ENCODE peak calls at places on chromosome 10, in five cellular contexts. D is prostate gland; T is stomach; U is PC-3; J is CD4-positive, alpha-beta memory T cell. O is an unnamed sample.
A peak's percentile ranks its signal among the peaks of the same experiment; 100 is the strongest.

GRCh38 chr10:127228195-127228785 is 31.9 kb upstream of the INSYN2A start:
- DNase-seq in J (no peak), D (no peak), U (no peak), T (no peak), O (no peak)

GRCh38 chr10:4020651-4021050 is 235.6 kb upstream of the KLF6 start:
- DNase-seq in U (no peak), T (no peak), J (no peak), D (no peak), O (no peak)

GRCh38 chr10:100999742-101000601 is at the start of gene LZTS2:
- DNase-seq in D (peak; percentile 70), T (peak; percentile 49), U (no peak), J (no peak), O (no peak)

GRCh38 chr10:20048161-20048560 is 231.9 kb downstream of the PLXDC2 start:
- DNase-seq in U (no peak), D (no peak), T (no peak), J (no peak), O (no peak)

GRCh38 chr10:49642311-49642710 is 28.5 kb downstream of the CHAT start:
- DNase-seq in U (no peak), T (no peak), J (no peak), D (no peak), O (no peak)

GRCh38 chr10:2037246-2037645 is 299.9 kb upstream of the ADARB2 start:
- DNase-seq in U (no peak), D (no peak), J (no peak), T (no peak), O (no peak)

GRCh38 chr10:86690231-86690630 is 21.9 kb downstream of the LDB3 start:
- DNase-seq in D (no peak), J (no peak), T (no peak), U (no peak), O (no peak)

GRCh38 chr10:17616403-17617030 is 657 bp downstream of the HACD1 start:
- DNase-seq in D (peak; percentile 72), J (no peak), U (peak; percentile 39), T (peak; percentile 83), O (no peak)

GRCh38 chr10:25076501-25077197 is 60.2 kb downstream of the THNSL1 start:
- DNase-seq in D (no peak), U (no peak), J (no peak), T (no peak), O (no peak)

GRCh38 chr10:93218386-93218785 is 144.7 kb downstream of the CYP26A1 start:
- DNase-seq in J (no peak), D (no peak), U (no peak), T (no peak), O (no peak)

GRCh38 chr10:78543749-78544446 is 510.2 kb downstream of the RPS24 start:
- DNase-seq in J (no peak), U (no peak), T (peak; percentile 41), D (peak; percentile 38), O (no peak)

GRCh38 chr10:99621454-99622246 is 1.4 kb upstream of the SLC25A28 start:
- DNase-seq in D (no peak), J (no peak), U (no peak), T (no peak), O (no peak)

GRCh38 chr10:29150010-29150409 is 138.9 kb upstream of the LYZL1 start:
- DNase-seq in D (no peak), J (no peak), U (no peak), T (peak; percentile 68), O (no peak)

GRCh38 chr10:74821501-74821900 is 4.9 kb upstream of the KAT6B start:
- DNase-seq in D (peak; percentile 46), T (peak; percentile 83), J (no peak), U (peak; percentile 95), O (no peak)

GRCh38 chr10:116044722-116045374 is 228.2 kb downstream of the GFRA1 start:
- DNase-seq in D (no peak), U (no peak), J (no peak), T (no peak), O (no peak)

GRCh38 chr10:104052351-104052885 is 33.3 kb downstream of the COL17A1 start:
- DNase-seq in T (peak; percentile 46), D (no peak), U (no peak), J (no peak), O (no peak)

GRCh38 chr10:31426425-31426824 is 107.4 kb downstream of the ZEB1 start:
- DNase-seq in U (peak; percentile 74), D (no peak), T (no peak), J (no peak), O (no peak)

GRCh38 chr10:60397792-60398191 is 8.1 kb upstream of the ANK3 start:
- DNase-seq in J (no peak), T (no peak), D (no peak), U (peak; percentile 72), O (no peak)

GRCh38 chr10:61970182-61971015 is 68.9 kb downstream of the ARID5B start:
- DNase-seq in T (no peak), J (no peak), D (no peak), U (no peak), O (no peak)

GRCh38 chr10:93288679-93289634 is 193.2 kb downstream of the MYOF start:
- DNase-seq in J (peak; percentile 39), U (peak; percentile 92), T (peak; percentile 77), D (peak; percentile 69), O (peak; percentile 31)

GRCh38 chr10:17865351-17865750 is 56.2 kb downstream of the MRC1 start:
- DNase-seq in T (no peak), D (no peak), U (no peak), J (no peak), O (no peak)

GRCh38 chr10:33391611-33392010 is 57.1 kb upstream of the NRP1 start:
- DNase-seq in J (no peak), D (no peak), U (no peak), T (no peak), O (no peak)

GRCh38 chr10:90363799-90364483 is 493.9 kb downstream of the HTR7 start:
- DNase-seq in J (no peak), T (no peak), D (no peak), U (no peak), O (no peak)

DNA sequence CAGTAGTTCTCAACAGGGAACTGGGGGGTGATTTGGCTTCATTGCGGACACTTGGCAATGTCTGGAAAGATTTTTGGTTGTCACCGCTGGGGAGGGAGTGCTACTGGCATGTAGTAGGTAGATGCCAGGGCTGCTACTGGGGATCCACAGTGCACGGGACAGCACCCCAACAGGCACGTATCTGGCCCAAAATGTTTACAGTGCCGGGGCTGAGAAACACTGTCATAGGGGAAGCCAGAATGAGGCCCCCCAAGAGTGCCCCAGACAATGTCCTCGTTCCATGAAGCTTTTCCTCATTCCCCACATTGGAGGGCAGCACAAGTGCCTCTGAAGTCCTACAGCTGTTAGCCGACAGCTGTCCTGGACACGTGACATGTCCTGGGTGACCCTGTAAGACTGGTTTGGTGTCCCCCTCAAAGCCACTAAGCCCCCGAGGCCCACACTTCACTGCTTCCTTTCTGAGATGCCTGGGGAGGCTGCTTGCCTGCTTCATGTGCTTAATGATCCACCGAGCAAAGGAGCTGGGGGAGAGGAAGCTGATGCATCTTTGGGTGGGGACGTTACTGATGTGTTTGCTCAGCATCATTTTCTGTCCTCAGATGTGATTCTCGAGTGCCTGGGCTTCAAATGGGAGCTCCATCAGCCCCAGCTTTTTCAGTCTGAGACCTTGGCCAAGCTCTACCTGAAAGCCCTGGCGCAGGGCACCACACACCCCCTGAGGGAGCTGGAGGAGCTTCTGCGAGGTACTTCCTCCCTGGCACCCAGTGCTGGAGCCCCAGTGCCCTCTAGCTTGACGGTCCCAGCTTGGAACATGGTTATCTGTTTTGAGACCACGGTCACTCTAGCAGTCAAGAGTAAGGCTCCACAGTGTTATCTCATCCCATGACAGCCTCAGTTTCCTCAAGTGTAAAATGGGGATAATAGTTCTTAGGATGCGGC is 14.7 kb downstream of the BTBD16 start:
- DNase-seq in U (no peak), J (no peak), T (peak; percentile 20), D (no peak), O (no peak)
- H3K27ac ChIP-seq in U (no peak overlapping the region), J (no peak overlapping the region), T (no peak overlapping the region), D (no peak overlapping the region), O (no peak overlapping the region)

GRCh38 chr10:42933454-42934340 is 143.2 kb upstream of the RET start:
- DNase-seq in U (no peak), T (peak; percentile 65), D (no peak), J (peak; percentile 20), O (no peak)

GRCh38 chr10:42934842-42935241 is 142.0 kb upstream of the RET start:
- DNase-seq in T (no peak), D (no peak), U (no peak), J (no peak), O (no peak)

GRCh38 chr10:42932116-42932515 is 144.8 kb upstream of the RET start:
- DNase-seq in T (no peak), U (no peak), D (no peak), J (no peak), O (no peak)

GRCh38 chr10:42934351-42934811 is 142.5 kb upstream of the RET start:
- DNase-seq in U (no peak), T (no peak), D (no peak), J (no peak), O (no peak)

GRCh38 chr10:42932735-42933453 is 144.0 kb upstream of the RET start:
- DNase-seq in T (no peak), U (no peak), D (no peak), J (peak; percentile 16), O (no peak)
- H3K4me3 ChIP-seq in T (peak overlapping the region; percentile 41), U (no peak overlapping the region), D (no peak overlapping the region), J (no peak overlapping the region), O (peak overlapping the region; percentile 48)

DNA sequence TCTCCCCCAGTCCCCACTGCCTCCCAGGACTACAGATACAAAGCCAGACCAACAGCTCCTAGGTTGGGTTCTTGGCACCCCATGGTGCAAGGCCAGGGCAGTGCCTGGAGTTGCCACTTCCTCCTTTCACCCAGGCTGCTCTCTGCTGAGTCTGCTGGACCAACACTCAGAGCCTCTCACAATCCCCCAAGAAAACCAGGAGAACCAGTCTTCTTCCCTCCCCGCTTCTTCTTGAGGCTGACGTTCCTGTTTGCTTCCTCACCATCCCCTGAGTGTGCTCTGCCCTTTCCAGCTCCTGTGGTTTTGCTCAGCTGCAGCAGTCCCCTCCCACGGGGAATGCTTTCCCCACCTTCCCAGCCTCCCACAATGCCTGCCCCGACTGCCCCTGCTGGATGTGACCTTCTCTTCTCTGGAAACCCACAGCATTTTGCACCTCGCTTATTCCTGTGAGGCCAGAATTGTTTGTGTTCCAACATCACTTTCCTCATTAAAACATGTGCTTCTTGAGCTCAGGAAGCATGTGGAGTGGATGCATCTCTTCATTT is 89.9 kb downstream of the GOLGA7B start:
- DNase-seq in D (no peak), J (no peak), U (peak; percentile 5), T (no peak), O (no peak)
- H3K27ac ChIP-seq in D (no peak overlapping the region), J (no peak overlapping the region), U (no peak overlapping the region), T (no peak overlapping the region), O (no peak overlapping the region)

GRCh38 chr10:57221674-57222073 is 860.6 kb upstream of the ZWINT start:
- DNase-seq in T (no peak), D (no peak), U (no peak), J (no peak), O (no peak)

GRCh38 chr10:57222129-57222528 is 861.1 kb upstream of the ZWINT start:
- DNase-seq in U (no peak), D (no peak), J (no peak), T (no peak), O (no peak)

GRCh38 chr10:57218382-57218781 is 857.3 kb upstream of the ZWINT start:
- DNase-seq in T (no peak), D (no peak), J (no peak), U (peak; percentile 61), O (no peak)

DNA sequence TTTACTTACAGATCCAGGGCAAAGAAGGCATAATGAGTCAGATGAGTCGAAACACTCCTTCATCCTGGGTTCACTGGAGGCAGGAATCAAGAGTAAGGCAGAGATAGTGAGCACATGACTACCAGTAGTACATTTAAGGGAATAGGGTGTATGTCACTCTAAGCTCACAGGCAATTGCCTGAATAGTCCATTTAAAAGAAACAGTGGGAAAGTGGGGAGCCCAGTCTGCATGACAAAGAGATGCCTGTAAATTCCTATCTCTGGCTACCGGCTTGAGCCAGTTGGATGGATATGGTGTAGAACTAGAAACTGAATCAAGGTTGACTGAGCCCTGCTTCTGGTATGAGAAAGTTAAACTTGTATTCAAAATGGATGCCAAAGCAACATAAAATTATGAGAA is 861.5 kb upstream of the ZWINT start:
- DNase-seq in T (no peak), U (no peak), J (no peak), D (no peak), O (no peak)
- H3K4me3 ChIP-seq in T (no peak overlapping the region), U (no peak overlapping the region), J (no peak overlapping the region), D (no peak overlapping the region), O (no peak overlapping the region)